ENCODE peak calls at places on chromosomes 12 and 14, in eight cellular contexts. Z is cardiac fibroblast; F is Calu3; I is right cardiac atrium; V is fibroblast of the conjunctiva; Y is midbrain; C is CD4-positive, CD25-positive, alpha-beta regulatory T cell; O is foreskin fibroblast. D is an unnamed sample.

GRCh38 chr12:96831346-96831745 is 75.7 kb upstream of the NEDD1 start:
- DNase-seq in O (no peak), V (no peak), F (no peak), I (no peak), Y (no peak), Z (no peak), C (no peak), D (no peak)

GRCh38 chr14:90699016-90699415 is 117.2 kb downstream of the TTC7B start:
- DNase-seq in Y (no peak), V (no peak), C (no peak), F (no peak), O (no peak), I (no peak), Z (no peak), D (no peak)

GRCh38 chr12:71671816-71672215 is 7.7 kb downstream of the THAP2 start:
- DNase-seq in O (no peak), F (no peak), Z (no peak), Y (no peak), V (no peak), I (no peak), C (no peak), D (no peak)

GRCh38 chr14:93974833-93975232 is 1.5 kb downstream of the ASB2 start:
- DNase-seq in Y (no peak), C (no peak), I (no peak), O (no peak), F (no peak), Z (no peak), V (no peak), D (peak)

GRCh38 chr12:132393991-132394949 is 64.9 kb upstream of the GALNT9 start:
- DNase-seq in I (peak), Z (peak), V (no peak), Y (no peak), O (no peak), F (no peak), C (no peak), D (no peak)

GRCh38 chr12:24240707-24241106 is 291.2 kb upstream of the SOX5 start:
- DNase-seq in V (no peak), F (no peak), Z (no peak), C (no peak), O (no peak), I (no peak), Y (no peak), D (no peak)

GRCh38 chr12:22658214-22658613 is 33.2 kb downstream of the ETNK1 start:
- DNase-seq in F (no peak), I (no peak), O (peak), Y (no peak), V (no peak), Z (peak), C (no peak), D (no peak)

GRCh38 chr12:53973093-53974042 is at the start of gene HOXC11:
- DNase-seq in Y (no peak), V (no peak), C (no peak), I (no peak), Z (no peak), F (no peak), O (peak), D (no peak)

GRCh38 chr12:131101703-131102492 is 148.2 kb downstream of the ADGRD1 start:
- DNase-seq in Z (no peak), C (no peak), F (no peak), I (peak), V (no peak), Y (no peak), O (no peak), D (no peak)

GRCh38 chr14:23580948-23581281 is 2.3 kb upstream of the JPH4 start:
- DNase-seq in Y (no peak), O (no peak), Z (no peak), V (no peak), I (no peak), C (no peak), F (no peak), D (no peak)

GRCh38 chr14:105228562-105228961 is 19.8 kb upstream of the BTBD6 start:
- DNase-seq in F (no peak), V (no peak), Z (no peak), Y (no peak), C (no peak), I (no peak), O (no peak), D (no peak)

GRCh38 chr12:41882144-41882805 is 262.4 kb downstream of the GXYLT1 start:
- DNase-seq in F (no peak), Z (no peak), Y (no peak), C (no peak), V (no peak), I (peak), O (no peak), D (no peak)

GRCh38 chr12:38886064-38886463 is 19.3 kb downstream of the CPNE8 start:
- DNase-seq in Z (peak), O (peak), C (no peak), F (peak), Y (no peak), I (peak), V (peak), D (peak)

GRCh38 chr12:47768323-47768811 is 4.7 kb upstream of the SLC48A1 start:
- DNase-seq in C (no peak), Y (no peak), I (no peak), Z (no peak), F (no peak), V (no peak), O (no peak), D (no peak)

GRCh38 chr14:35399083-35399807 is 5.3 kb downstream of the NFKBIA start:
- DNase-seq in O (no peak), V (no peak), Y (no peak), C (no peak), F (no peak), I (no peak), Z (peak), D (no peak)

GRCh38 chr14:60093606-60094005 is 1.9 kb downstream of the PCNX4 start:
- DNase-seq in C (no peak), F (no peak), Z (peak), O (no peak), V (no peak), Y (no peak), I (no peak), D (no peak)

GRCh38 chr14:72907886-72908285 is 14.0 kb upstream of the DPF3 start:
- DNase-seq in O (peak), Z (peak), C (no peak), V (no peak), F (peak), Y (no peak), I (no peak), D (no peak)

GRCh38 chr12:90910958-90911357 is 44.0 kb downstream of the CCER1 start:
- DNase-seq in V (no peak), I (no peak), F (no peak), Z (peak), C (no peak), O (no peak), Y (no peak), D (no peak)

GRCh38 chr14:69980457-69981414 is 101.5 kb downstream of the SMOC1 start:
- DNase-seq in V (no peak), O (no peak), I (no peak), Y (peak), Z (no peak), C (no peak), F (peak), D (no peak)

GRCh38 chr12:34253674-34254073 is 231.4 kb downstream of the ALG10 start:
- DNase-seq in Y (no peak), O (no peak), C (no peak), V (no peak), F (no peak), Z (no peak), I (no peak), D (no peak)

GRCh38 chr12:87150969-87151662 is 878.1 kb downstream of the C12orf50 start:
- DNase-seq in Z (no peak), I (no peak), C (no peak), V (no peak), O (no peak), Y (no peak), F (no peak), D (no peak)

GRCh38 chr12:92502417-92503028 is 200.3 kb upstream of the PLEKHG7 start:
- DNase-seq in F (no peak), Y (peak), Z (peak), V (no peak), C (no peak), O (no peak), I (no peak), D (no peak)